ENCODE peak calls at places on chromosomes 6 and 20, in nine cellular contexts. R is lower lobe of right lung, P is adrenal gland, U is fibroblast of lung, F is transverse colon, L is endodermal cell, I is cardiac muscle cell, C is brain microvascular endothelial cell, B is stomach. E is an unnamed sample.

GRCh38 chr6:136738178-136739057 is 53.9 kb downstream of the MAP3K5 start:
- DNase-seq in F (peak; percentile 38), R (no peak), U (peak; percentile 45), I (no peak), P (peak; percentile 50), C (no peak), L (no peak), B (no peak), E (no peak)

GRCh38 chr6:17429381-17430061 is 36.1 kb downstream of the CAP2 start:
- DNase-seq in P (no peak), B (no peak), C (no peak), L (no peak), I (no peak), U (peak; percentile 66), F (no peak), R (no peak), E (no peak)

GRCh38 chr20:18001131-18001921 is 32.5 kb downstream of the MGME1 start:
- DNase-seq in R (peak; percentile 69), L (peak; percentile 70), I (no peak), C (peak; percentile 60), B (peak; percentile 75), F (peak; percentile 44), P (peak; percentile 88), U (peak; percentile 83), E (peak; percentile 24)

GRCh38 chr6:90350689-90351554 is 54.3 kb upstream of the BACH2 start:
- DNase-seq in U (no peak), I (no peak), F (no peak), B (no peak), L (no peak), P (no peak), R (no peak), C (no peak), E (no peak)

GRCh38 chr20:44014807-44015732 is 100.4 kb downstream of the TOX2 start:
- DNase-seq in F (no peak), R (no peak), U (no peak), L (peak; percentile 12), C (no peak), B (no peak), P (no peak), I (no peak), E (no peak)

GRCh38 chr6:25866011-25866410 is 8.0 kb downstream of the SLC17A3 start:
- DNase-seq in C (no peak), R (no peak), U (no peak), F (no peak), P (no peak), B (no peak), L (no peak), I (no peak), E (no peak)

GRCh38 chr20:23540624-23541023 is 27.7 kb downstream of the CST9L start:
- DNase-seq in L (no peak), U (no peak), R (no peak), P (no peak), C (no peak), F (no peak), B (no peak), I (no peak), E (no peak)

GRCh38 chr6:106547961-106548453 is 81.3 kb downstream of the RTN4IP1 start:
- DNase-seq in P (no peak), I (peak; percentile 33), L (peak; percentile 66), B (no peak), U (peak; percentile 91), C (peak; percentile 59), F (no peak), R (no peak), E (no peak)

GRCh38 chr20:32040142-32040953 is 11.7 kb upstream of the HCK start:
- DNase-seq in B (no peak), U (no peak), R (peak; percentile 86), C (no peak), I (peak; percentile 60), P (no peak), L (no peak), F (peak; percentile 30), E (no peak)

GRCh38 chr6:150304421-150304820 is 64.4 kb upstream of the IYD start:
- DNase-seq in B (no peak), U (no peak), R (no peak), P (no peak), L (no peak), I (no peak), F (no peak), C (no peak), E (no peak)

GRCh38 chr6:101776919-101777350 is 383.4 kb downstream of the GRIK2 start:
- DNase-seq in C (no peak), R (no peak), L (no peak), I (no peak), F (no peak), B (no peak), P (no peak), U (no peak), E (no peak)

GRCh38 chr6:34360556-34360955 is 31.9 kb downstream of the NUDT3 start:
- DNase-seq in U (peak; percentile 85), F (no peak), B (no peak), P (no peak), I (no peak), L (no peak), R (no peak), C (no peak), E (peak; percentile 53)

GRCh38 chr6:73580247-73581149 is 59.7 kb upstream of the EEF1A1 start:
- DNase-seq in R (peak; percentile 85), U (peak; percentile 98), B (peak; percentile 81), I (peak; percentile 54), F (peak; percentile 76), L (peak; percentile 99), P (peak; percentile 91), C (peak; percentile 97), E (peak; percentile 99)

GRCh38 chr6:73579851-73580246 is 59.0 kb upstream of the EEF1A1 start:
- DNase-seq in R (no peak), F (no peak), U (peak; percentile 92), L (no peak), P (peak; percentile 69), I (no peak), C (peak; percentile 76), B (peak; percentile 32), E (peak; percentile 69)

GRCh38 chr6:73577605-73578160 is 56.9 kb upstream of the EEF1A1 start:
- DNase-seq in P (no peak), C (peak; percentile 18), I (no peak), L (no peak), U (peak; percentile 19), B (no peak), F (no peak), R (no peak), E (no peak)

GRCh38 chr6:73581293-73581692 is 60.5 kb upstream of the EEF1A1 start:
- DNase-seq in U (no peak), C (no peak), R (no peak), L (no peak), B (no peak), I (no peak), P (no peak), F (no peak), E (no peak)

DNA sequence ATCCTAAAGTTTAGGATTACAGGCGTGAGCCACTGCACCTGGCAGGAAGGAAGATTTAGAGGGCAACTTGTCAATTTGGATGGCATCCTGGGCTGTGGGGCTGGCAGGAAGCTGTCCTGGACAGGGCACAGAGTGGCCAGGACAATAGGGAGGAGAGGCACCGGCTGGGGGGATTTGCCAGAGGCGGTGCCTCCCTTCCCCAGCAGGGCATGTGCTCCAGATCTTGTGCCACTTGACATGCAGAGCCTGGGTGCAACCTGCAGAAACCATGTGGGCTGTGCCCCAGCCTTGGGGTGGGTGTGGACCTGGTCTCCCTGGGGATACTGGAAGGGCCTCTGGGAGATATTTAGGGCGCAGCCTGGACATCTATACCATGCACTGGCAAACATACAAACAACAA is 58.6 kb upstream of the EEF1A1 start:
- DNase-seq in B (no peak), L (peak; percentile 71), I (no peak), C (no peak), R (no peak), P (peak; percentile 29), F (no peak), U (no peak), E (no peak)
- H3K4me3 ChIP-seq in B (no peak overlapping the region), L (no peak overlapping the region), I (no peak overlapping the region), C (no peak overlapping the region), R (no peak overlapping the region), P (no peak overlapping the region), F (no peak overlapping the region), U (peak overlapping the region; percentile 9), E (no peak overlapping the region)

DNA sequence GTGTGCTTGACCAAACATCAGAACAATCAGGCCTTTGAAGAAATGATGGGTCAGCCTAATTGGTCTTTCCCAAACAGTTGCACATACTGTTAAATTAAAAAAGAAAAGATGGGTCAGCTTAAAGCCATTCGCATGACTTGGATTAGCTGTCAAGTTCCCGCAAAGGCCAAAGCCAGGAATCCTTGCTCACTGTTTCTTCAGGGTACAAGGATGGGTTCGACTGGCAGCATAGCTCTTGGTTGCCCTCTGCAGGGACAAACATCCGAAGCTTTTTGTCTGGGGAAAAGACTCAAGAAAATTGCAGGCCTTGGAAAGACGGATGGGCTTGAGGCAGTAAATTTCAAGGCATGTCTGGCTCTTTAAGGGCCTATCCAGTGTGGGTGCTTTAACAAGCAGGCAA is 168.0 kb downstream of the HDGFL1 start:
- DNase-seq in F (peak; percentile 13), P (peak; percentile 27), R (no peak), I (peak; percentile 78), L (peak; percentile 91), B (no peak), U (peak; percentile 51), C (peak; percentile 51), E (no peak)
- TF ChIP-seq CTCF in F (peak; percentile 41), P (no peak), R (peak; percentile 44), I (peak; percentile 63), L (peak; percentile 90), B (peak; percentile 5), U (peak; percentile 73), C (peak; percentile 86), E (peak; percentile 56)

DNA sequence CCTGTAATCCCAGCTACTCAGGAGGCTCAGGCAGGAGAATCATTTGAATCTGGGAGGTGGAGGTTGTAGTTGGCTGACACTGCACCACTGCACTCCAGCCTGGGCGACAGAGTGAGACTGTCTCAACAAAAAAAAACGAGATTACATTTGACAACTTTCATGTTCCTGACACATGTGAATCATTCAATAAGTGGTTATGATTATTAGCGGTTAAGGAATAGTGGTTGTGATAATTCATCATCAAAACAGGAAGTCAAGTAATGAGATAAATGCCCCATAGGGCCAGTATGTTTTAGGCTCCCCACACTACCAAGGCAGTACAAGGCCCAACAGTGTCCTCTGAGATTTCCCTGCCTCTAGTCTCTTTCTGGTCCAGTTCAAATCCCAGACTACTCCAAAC is 2.5 kb downstream of the HDDC2 start:
- DNase-seq in R (no peak), I (no peak), P (no peak), C (no peak), L (no peak), B (no peak), U (no peak), F (no peak), E (no peak)
- H3K36me3 ChIP-seq in R (peaks cover 38% of the 10 kb centered on the region), I (peaks cover 34% of the 10 kb centered on the region), P (no peaks in the 10 kb centered on the region), C (peaks cover 22% of the 10 kb centered on the region), L (peaks cover 51% of the 10 kb centered on the region), B (peaks cover 38% of the 10 kb centered on the region), U (peaks cover 8% of the 10 kb centered on the region), F (no peaks in the 10 kb centered on the region), E (peaks cover 4% of the 10 kb centered on the region)

DNA sequence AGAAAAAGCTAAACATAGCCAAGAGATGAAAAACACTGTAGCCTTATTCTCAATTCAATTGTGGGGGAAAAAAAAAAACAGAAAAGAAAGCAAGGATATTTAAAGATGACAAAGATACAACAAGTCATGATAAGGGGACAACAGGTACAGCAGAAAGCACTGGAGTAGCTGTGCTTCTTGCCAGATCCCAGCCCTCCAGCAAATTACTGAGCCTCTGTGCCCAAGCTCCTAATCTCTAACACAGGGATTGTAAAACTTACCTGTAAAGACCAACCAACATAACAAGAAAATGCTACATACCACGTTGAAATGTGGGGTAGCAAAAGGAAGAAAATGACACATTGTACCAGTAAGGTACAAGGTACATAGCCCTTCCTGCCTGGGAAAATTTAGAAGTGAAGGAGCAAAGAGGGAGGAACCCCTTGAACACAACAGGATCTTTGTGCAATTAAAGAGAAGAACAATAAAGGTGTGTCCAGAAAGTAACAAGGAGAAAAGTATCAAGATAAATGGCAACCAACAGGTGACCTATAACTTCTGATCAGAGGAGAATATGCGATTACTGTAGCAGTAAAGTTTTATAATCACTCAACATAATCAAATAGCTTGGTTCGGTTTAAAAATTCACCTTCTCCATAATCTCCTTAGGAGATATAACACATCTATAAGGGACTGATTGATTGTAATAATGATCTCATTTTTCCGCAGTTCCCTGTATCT is 30.6 kb downstream of the PREP start:
- DNase-seq in C (no peak), L (no peak), U (no peak), F (peak; percentile 62), I (no peak), B (no peak), R (no peak), P (no peak), E (no peak)
- H3K4me3 ChIP-seq in C (no peak overlapping the region), L (no peak overlapping the region), U (no peak overlapping the region), F (no peak overlapping the region), I (no peak overlapping the region), B (no peak overlapping the region), R (no peak overlapping the region), P (no peak overlapping the region), E (no peak overlapping the region)

E was measured in BJ.